ENCODE peak calls at places on chromosomes 6 and 20, in five cellular contexts. T, X, M, F and L are unnamed samples.

GRCh38 chr6:43456737-43457126 is 1.4 kb upstream of the DLK2 start:
- DNase-seq in T (no peak), X (no peak), M (no peak), F (no peak), L (no peak)

GRCh38 chr6:35496851-35497570 is at the start of gene TEAD3:
- DNase-seq in T (peak; percentile 33), X (peak; percentile 92), M (peak; percentile 96), F (no peak), L (peak; percentile 58)

GRCh38 chr6:106253194-106253593 is 72.4 kb downstream of the ATG5 start:
- DNase-seq in T (no peak), X (no peak), M (no peak), F (no peak), L (peak; percentile 68)

GRCh38 chr20:19758888-19759331 is 852 bp downstream of the RIN2 start:
- DNase-seq in T (no peak), X (peak; percentile 74), M (peak; percentile 75), F (no peak), L (no peak)

GRCh38 chr6:119207973-119208725 is 129.7 kb upstream of the FAM184A start:
- DNase-seq in T (no peak), X (no peak), M (no peak), F (peak; percentile 21), L (no peak)

GRCh38 chr6:18362058-18362561 is 25.0 kb upstream of the RNF144B start:
- DNase-seq in T (no peak), X (no peak), M (no peak), F (no peak), L (peak; percentile 96)

GRCh38 chr6:14824060-14824834 is 421.6 kb upstream of the JARID2 start:
- DNase-seq in T (no peak), X (no peak), M (peak; percentile 48), F (no peak), L (no peak)

GRCh38 chr20:17504326-17504897 is 26.8 kb downstream of the BFSP1 start:
- DNase-seq in T (peak; percentile 30), X (no peak), M (no peak), F (no peak), L (no peak)

GRCh38 chr20:49460916-49461315 is 21.6 kb downstream of the KCNB1 start:
- DNase-seq in T (no peak), X (no peak), M (no peak), F (no peak), L (no peak)

GRCh38 chr20:33433465-33433864 is 10.1 kb downstream of the SNTA1 start:
- DNase-seq in T (no peak), X (no peak), M (no peak), F (no peak), L (no peak)

GRCh38 chr6:18141805-18142590 is 12.9 kb downstream of the TPMT start:
- DNase-seq in T (no peak), X (no peak), M (peak; percentile 46), F (no peak), L (no peak)

GRCh38 chr6:149974825-149975224 is 11.1 kb downstream of the ULBP1 start:
- DNase-seq in T (no peak), X (no peak), M (peak; percentile 26), F (no peak), L (no peak)

GRCh38 chr6:43838276-43839036 is 68.4 kb downstream of the VEGFA start:
- DNase-seq in T (no peak), X (peak; percentile 78), M (peak; percentile 69), F (peak; percentile 22), L (no peak)

GRCh38 chr6:129767776-129768490 is 58.0 kb upstream of the ARHGAP18 start:
- DNase-seq in T (no peak), X (no peak), M (peak; percentile 27), F (no peak), L (no peak)
- H3K27ac ChIP-seq in T (no peak overlapping the region), X (no peak overlapping the region), M (no peak overlapping the region), F (peak overlapping the region; percentile 32), L (no peak overlapping the region)

GRCh38 chr6:31546339-31546961 is at the start of gene ATP6V1G2:
- DNase-seq in T (peak; percentile 83), X (peak; percentile 94), M (peak; percentile 96), F (peak; percentile 94), L (peak; percentile 94)
- TF ChIP-seq CTCF in T (peak; percentile 94), X (peak; percentile 98), M (peak; percentile 98), F (peak; percentile 99), L (peak; percentile 99)

GRCh38 chr20:58899518-58899917 is 47.0 kb downstream of the GNAS start:
- DNase-seq in T (no peak), X (no peak), M (no peak), F (no peak), L (no peak)

GRCh38 chr20:58896820-58897219 is 44.3 kb downstream of the GNAS start:
- DNase-seq in T (no peak), X (no peak), M (no peak), F (no peak), L (no peak)

GRCh38 chr20:58895796-58896180 is 43.3 kb downstream of the GNAS start:
- DNase-seq in T (no peak), X (no peak), M (no peak), F (no peak), L (no peak)

GRCh38 chr20:58898629-58899028 is 46.1 kb downstream of the GNAS start:
- DNase-seq in T (no peak), X (no peak), M (peak; percentile 66), F (no peak), L (no peak)

DNA sequence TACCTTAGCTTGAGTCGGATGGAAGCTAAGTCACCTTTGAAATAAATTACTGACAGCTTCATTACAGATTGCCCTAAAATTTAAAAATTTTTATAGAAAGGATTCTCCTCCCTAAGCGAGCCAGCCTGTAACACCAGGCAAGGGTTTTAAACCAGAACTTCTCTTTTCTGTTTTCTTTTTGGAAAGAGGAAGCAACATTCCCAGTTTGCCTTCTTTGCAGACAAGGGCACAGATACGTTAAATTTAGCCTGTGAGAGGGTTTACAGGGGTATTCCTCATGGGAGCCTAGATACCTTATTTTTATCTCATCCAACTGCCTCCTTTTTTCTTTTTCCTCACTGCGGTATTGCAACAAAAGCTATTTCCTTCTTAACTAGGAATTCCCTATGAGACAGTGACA is 45.0 kb downstream of the GNAS start:
- DNase-seq in T (no peak), X (no peak), M (no peak), F (no peak), L (no peak)
- H3K27ac ChIP-seq in T (no peak overlapping the region), X (peak overlapping the region; percentile 45), M (peak overlapping the region; percentile 71), F (no peak overlapping the region), L (no peak overlapping the region)

GRCh38 chr6:100257661-100258395 is 206.9 kb downstream of the SIM1 start:
- DNase-seq in T (no peak), X (no peak), M (peak; percentile 64), F (peak; percentile 7), L (no peak)
- TF ChIP-seq CTCF in T (no peak), X (peak; percentile 18), M (peak; percentile 32), F (no peak), L (peak; percentile 56)

DNA sequence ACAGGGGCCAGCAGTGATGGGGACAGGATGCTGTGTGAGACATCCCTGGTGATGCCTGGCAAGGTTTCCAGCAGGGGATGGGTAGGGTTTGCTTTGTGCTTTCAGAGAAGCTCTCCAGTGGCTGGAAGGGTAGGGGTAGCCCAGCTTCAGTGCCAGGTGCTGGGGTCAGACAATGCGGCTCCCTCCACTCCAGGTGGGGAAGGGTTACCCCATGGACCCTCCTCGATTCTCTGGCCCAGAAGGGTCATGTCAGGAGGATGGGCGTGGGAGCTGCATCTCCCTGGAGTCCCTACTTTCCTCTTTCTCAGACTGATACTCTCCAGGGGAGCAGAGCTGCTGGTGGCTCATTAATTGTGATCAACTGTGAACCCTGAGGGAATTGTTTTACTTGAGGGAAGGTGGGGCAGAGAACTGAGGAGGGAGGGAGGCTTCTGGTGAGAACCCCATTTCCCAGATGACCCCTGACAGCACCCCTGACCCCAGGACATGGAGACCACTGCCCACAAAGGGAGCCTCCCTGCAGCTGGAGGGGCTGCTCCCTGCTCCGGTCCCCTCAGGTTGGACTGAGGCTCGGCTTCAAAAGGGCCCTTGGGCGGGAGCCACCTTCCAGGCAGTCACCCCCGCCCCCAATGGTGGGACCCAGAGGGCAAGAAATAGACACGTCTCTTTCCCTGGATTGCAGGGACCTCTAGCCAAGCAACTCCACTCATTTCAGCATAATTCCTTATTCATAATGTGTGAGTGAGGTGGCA is 100.9 kb upstream of the BHLHE23 start:
- DNase-seq in T (no peak), X (no peak), M (no peak), F (no peak), L (no peak)
- H3K27ac ChIP-seq in T (no peak overlapping the region), X (no peak overlapping the region), M (no peak overlapping the region), F (no peak overlapping the region), L (no peak overlapping the region)

GRCh38 chr6:146027586-146028249 is 1.1 kb upstream of the GRM1 start:
- DNase-seq in T (no peak), X (no peak), M (peak; percentile 71), F (no peak), L (no peak)
- TF ChIP-seq CTCF in T (no peak), X (no peak), M (peak; percentile 55), F (no peak), L (no peak)